ENCODE peak calls at places on chromosome 18, in ten cellular contexts. One of them, this sample, is unnamed.

GRCh38 chr18:24731158-24731557 is 270.7 kb downstream of the HRH4 start:
- DNase-seq in retina: no peak
- DNase-seq in H1: no peak
- DNase-seq in fibroblast of the conjunctiva: no peak
- DNase-seq in GM04504: no peak
- DNase-seq in foreskin fibroblast: no peak
- DNase-seq in tibial nerve: no peak
- DNase-seq in HS-27A: no peak
- DNase-seq in stimulated activated naive CD4-positive, alpha-beta T cell: no peak
- DNase-seq in Caco-2: no peak
- DNase-seq in this sample: no peak

GRCh38 chr18:12318334-12318697 is 10.3 kb downstream of the TUBB6 start:
- DNase-seq in retina: no peak
- DNase-seq in H1: no peak
- DNase-seq in fibroblast of the conjunctiva: no peak
- DNase-seq in GM04504: no peak
- DNase-seq in foreskin fibroblast: no peak
- DNase-seq in tibial nerve: no peak
- DNase-seq in HS-27A: no peak
- DNase-seq in stimulated activated naive CD4-positive, alpha-beta T cell: no peak
- DNase-seq in Caco-2: no peak
- DNase-seq in this sample: no peak

GRCh38 chr18:54444309-54444914 is 86.7 kb downstream of the C18orf54 start:
- DNase-seq in retina: peak
- DNase-seq in H1: peak
- DNase-seq in fibroblast of the conjunctiva: peak
- DNase-seq in GM04504: peak
- DNase-seq in foreskin fibroblast: peak
- DNase-seq in tibial nerve: no peak
- DNase-seq in HS-27A: no peak
- DNase-seq in stimulated activated naive CD4-positive, alpha-beta T cell: no peak
- DNase-seq in Caco-2: peak
- DNase-seq in this sample: no peak

GRCh38 chr18:644395-645004 is 13.0 kb upstream of the TYMS start:
- DNase-seq in retina: peak
- DNase-seq in H1: no peak
- DNase-seq in fibroblast of the conjunctiva: no peak
- DNase-seq in GM04504: no peak
- DNase-seq in foreskin fibroblast: no peak
- DNase-seq in tibial nerve: no peak
- DNase-seq in HS-27A: no peak
- DNase-seq in stimulated activated naive CD4-positive, alpha-beta T cell: no peak
- DNase-seq in Caco-2: no peak
- DNase-seq in this sample: no peak

GRCh38 chr18:8121942-8122480 is 487.2 kb upstream of the RAB12 start:
- DNase-seq in retina: no peak
- DNase-seq in H1: peak
- DNase-seq in fibroblast of the conjunctiva: no peak
- DNase-seq in GM04504: no peak
- DNase-seq in foreskin fibroblast: peak
- DNase-seq in tibial nerve: no peak
- DNase-seq in HS-27A: peak
- DNase-seq in stimulated activated naive CD4-positive, alpha-beta T cell: no peak
- DNase-seq in Caco-2: no peak
- DNase-seq in this sample: no peak

GRCh38 chr18:22348521-22349316 is 69.0 kb downstream of the CTAGE1 start:
- DNase-seq in retina: peak
- DNase-seq in H1: peak
- DNase-seq in fibroblast of the conjunctiva: no peak
- DNase-seq in GM04504: no peak
- DNase-seq in foreskin fibroblast: no peak
- DNase-seq in tibial nerve: no peak
- DNase-seq in HS-27A: no peak
- DNase-seq in stimulated activated naive CD4-positive, alpha-beta T cell: no peak
- DNase-seq in Caco-2: peak
- DNase-seq in this sample: peak

GRCh38 chr18:3692113-3692621 is 242.2 kb downstream of the TGIF1 start:
- DNase-seq in retina: no peak
- DNase-seq in H1: no peak
- DNase-seq in fibroblast of the conjunctiva: no peak
- DNase-seq in GM04504: no peak
- DNase-seq in foreskin fibroblast: no peak
- DNase-seq in tibial nerve: no peak
- DNase-seq in HS-27A: no peak
- DNase-seq in stimulated activated naive CD4-positive, alpha-beta T cell: no peak
- DNase-seq in Caco-2: no peak
- DNase-seq in this sample: no peak

GRCh38 chr18:74498712-74499629 is 2.8 kb downstream of the CNDP2 start:
- DNase-seq in retina: no peak
- DNase-seq in H1: no peak
- DNase-seq in fibroblast of the conjunctiva: no peak
- DNase-seq in GM04504: no peak
- DNase-seq in foreskin fibroblast: no peak
- DNase-seq in tibial nerve: no peak
- DNase-seq in HS-27A: no peak
- DNase-seq in stimulated activated naive CD4-positive, alpha-beta T cell: peak
- DNase-seq in Caco-2: no peak
- DNase-seq in this sample: peak

GRCh38 chr18:72223733-72224132 is 320.4 kb downstream of the CBLN2 start:
- DNase-seq in retina: no peak
- DNase-seq in H1: no peak
- DNase-seq in fibroblast of the conjunctiva: no peak
- DNase-seq in GM04504: no peak
- DNase-seq in foreskin fibroblast: no peak
- DNase-seq in tibial nerve: no peak
- DNase-seq in HS-27A: no peak
- DNase-seq in stimulated activated naive CD4-positive, alpha-beta T cell: no peak
- DNase-seq in Caco-2: no peak
- DNase-seq in this sample: no peak

GRCh38 chr18:54089749-54090459 is 134.6 kb downstream of the MBD2 start:
- DNase-seq in retina: no peak
- DNase-seq in H1: no peak
- DNase-seq in fibroblast of the conjunctiva: no peak
- DNase-seq in GM04504: no peak
- DNase-seq in foreskin fibroblast: no peak
- DNase-seq in tibial nerve: no peak
- DNase-seq in HS-27A: no peak
- DNase-seq in stimulated activated naive CD4-positive, alpha-beta T cell: no peak
- DNase-seq in Caco-2: no peak
- DNase-seq in this sample: no peak

GRCh38 chr18:70672581-70672980 is 383.7 kb downstream of the SOCS6 start:
- DNase-seq in retina: no peak
- DNase-seq in H1: no peak
- DNase-seq in fibroblast of the conjunctiva: no peak
- DNase-seq in GM04504: no peak
- DNase-seq in foreskin fibroblast: no peak
- DNase-seq in tibial nerve: no peak
- DNase-seq in HS-27A: no peak
- DNase-seq in stimulated activated naive CD4-positive, alpha-beta T cell: peak
- DNase-seq in Caco-2: no peak
- DNase-seq in this sample: no peak

This sample was measured in aorta.